ENCODE peak calls at places on chromosome 15, in four cellular contexts. J, N, O and K are unnamed samples.

GRCh38 chr15:44038801-44039200 is 156.3 kb downstream of the FRMD5 start:
- DNase-seq in J (no peak), N (no peak), O (peak; percentile 67), K (peak; percentile 9)

GRCh38 chr15:87829651-87830050 is 426.9 kb downstream of the NTRK3 start:
- DNase-seq in J (no peak), N (no peak), O (no peak), K (no peak)

GRCh38 chr15:71699977-71700376 is 110.4 kb upstream of the NR2E3 start:
- DNase-seq in J (no peak), N (no peak), O (no peak), K (no peak)

GRCh38 chr15:60548101-60548500 is 69.2 kb upstream of the ICE2 start:
- DNase-seq in J (no peak), N (peak; percentile 67), O (no peak), K (no peak)

GRCh38 chr15:24039683-24040082 is 352.6 kb upstream of the NDN start:
- DNase-seq in J (no peak), N (no peak), O (no peak), K (peak; percentile 8)

GRCh38 chr15:56086566-56086965 is 93.2 kb upstream of the NEDD4 start:
- DNase-seq in J (no peak), N (no peak), O (no peak), K (no peak)

GRCh38 chr15:27258287-27258686 is 287.3 kb downstream of the GABRG3 start:
- DNase-seq in J (no peak), N (no peak), O (no peak), K (peak; percentile 57)

GRCh38 chr15:61794276-61794675 is 266.0 kb downstream of the VPS13C start:
- DNase-seq in J (no peak), N (no peak), O (no peak), K (no peak)

GRCh38 chr15:59791646-59792208 is 102.6 kb upstream of the BNIP2 start:
- DNase-seq in J (no peak), N (no peak), O (no peak), K (no peak)

GRCh38 chr15:28184166-28184565 is 85.1 kb upstream of the OCA2 start:
- DNase-seq in J (no peak), N (no peak), O (no peak), K (no peak)

GRCh38 chr15:47661661-47662180 is 55.6 kb upstream of the SEMA6D start:
- DNase-seq in J (no peak), N (no peak), O (no peak), K (no peak)

GRCh38 chr15:64110945-64111678 is 15.3 kb downstream of the SNX1 start:
- DNase-seq in J (no peak), N (no peak), O (no peak), K (no peak)

GRCh38 chr15:55897560-55898336 is 95.7 kb downstream of the NEDD4 start:
- DNase-seq in J (no peak), N (no peak), O (peak; percentile 60), K (peak; percentile 66)

GRCh38 chr15:39332846-39333245 is 248.0 kb upstream of the THBS1 start:
- DNase-seq in J (no peak), N (no peak), O (no peak), K (no peak)

GRCh38 chr15:97692317-97693015 is 268.0 kb upstream of the ARRDC4 start:
- DNase-seq in J (no peak), N (no peak), O (no peak), K (no peak)

GRCh38 chr15:96047255-96047931 is 283.1 kb upstream of the NR2F2 start:
- DNase-seq in J (no peak), N (no peak), O (no peak), K (no peak)

GRCh38 chr15:69887553-69887952 is 210.2 kb downstream of the TLE3 start:
- DNase-seq in J (no peak), N (no peak), O (no peak), K (no peak)

GRCh38 chr15:84588053-84588874 is 12.5 kb upstream of the ZSCAN2 start:
- DNase-seq in J (peak; percentile 92), N (peak; percentile 76), O (peak; percentile 90), K (peak; percentile 96)

GRCh38 chr15:68354923-68355322 is 77.0 kb downstream of the ITGA11 start:
- DNase-seq in J (no peak), N (no peak), O (no peak), K (no peak)

GRCh38 chr15:28895566-28895965 is 9.8 kb downstream of the APBA2 start:
- DNase-seq in J (no peak), N (no peak), O (no peak), K (no peak)

GRCh38 chr15:70025413-70026296 is 72.1 kb downstream of the TLE3 start:
- DNase-seq in J (no peak), N (no peak), O (peak; percentile 40), K (no peak)

GRCh38 chr15:97653896-97654295 is 306.6 kb upstream of the ARRDC4 start:
- DNase-seq in J (no peak), N (no peak), O (no peak), K (no peak)

GRCh38 chr15:64232400-64232799 is 69.6 kb upstream of the PPIB start:
- DNase-seq in J (no peak), N (no peak), O (no peak), K (no peak)

GRCh38 chr15:58852347-58852746 is 81.1 kb downstream of the SLTM start:
- DNase-seq in J (no peak), N (no peak), O (no peak), K (peak; percentile 12)

GRCh38 chr15:42736793-42737528 is at the start of gene CDAN1:
- DNase-seq in J (peak; percentile 97), N (peak; percentile 92), O (peak; percentile 93), K (peak; percentile 100)

GRCh38 chr15:63045438-63046278 is 3.1 kb downstream of the TPM1 start:
- DNase-seq in J (no peak), N (no peak), O (no peak), K (no peak)

GRCh38 chr15:58952751-58953150 is 19.3 kb upstream of the SLTM start:
- DNase-seq in J (no peak), N (no peak), O (no peak), K (no peak)

GRCh38 chr15:76105911-76106310 is 46.1 kb downstream of the TMEM266 start:
- DNase-seq in J (no peak), N (no peak), O (no peak), K (no peak)

GRCh38 chr15:73691398-73691797 is 7.2 kb downstream of the CD276 start:
- DNase-seq in J (peak; percentile 72), N (no peak), O (peak; percentile 83), K (peak; percentile 79)

GRCh38 chr15:24772709-24773373 is 97.3 kb downstream of the NPAP1 start:
- DNase-seq in J (peak; percentile 75), N (peak; percentile 30), O (peak; percentile 83), K (no peak)

GRCh38 chr15:88571153-88572029 is 24.9 kb upstream of the DET1 start:
- DNase-seq in J (peak; percentile 67), N (no peak), O (peak; percentile 95), K (no peak)

GRCh38 chr15:59244337-59244736 is 37.7 kb downstream of the LDHAL6B start:
- DNase-seq in J (no peak), N (peak; percentile 23), O (no peak), K (no peak)

GRCh38 chr15:63401078-63401477 is 19.4 kb upstream of the CA12 start:
- DNase-seq in J (no peak), N (no peak), O (no peak), K (no peak)

GRCh38 chr15:38867556-38867955 is 302.9 kb upstream of the RASGRP1 start:
- DNase-seq in J (no peak), N (no peak), O (no peak), K (no peak)

GRCh38 chr15:57476533-57476975 is 100.2 kb downstream of the CGNL1 start:
- DNase-seq in J (no peak), N (no peak), O (no peak), K (no peak)

GRCh38 chr15:33656090-33656670 is 312.1 kb upstream of the CHRM5 start:
- DNase-seq in J (no peak), N (no peak), O (no peak), K (no peak)

DNA sequence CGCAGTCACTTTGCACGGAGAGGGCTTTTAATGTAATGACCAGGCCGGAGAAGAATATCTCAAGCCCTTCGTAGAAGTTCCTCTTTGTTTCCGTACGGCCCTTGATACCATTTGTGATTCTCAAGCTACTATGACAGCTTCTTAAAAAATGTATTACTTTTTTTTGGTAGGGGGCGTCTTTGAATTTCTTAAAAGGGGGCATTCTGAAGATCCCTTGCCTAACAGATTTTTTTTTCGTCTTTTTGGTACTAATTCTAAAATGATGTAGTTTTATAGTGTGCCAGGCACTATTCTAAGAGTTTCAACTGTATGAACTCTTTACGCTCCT is 614.0 kb downstream of the MCTP2 start:
- DNase-seq in J (no peak), N (no peak), O (no peak), K (no peak)
- H3K4me3 ChIP-seq in J (peak overlapping the region; percentile 28), N (no peak overlapping the region), O (no peak overlapping the region), K (peak overlapping the region; percentile 39)

GRCh38 chr15:89825264-89825940 is 10.8 kb upstream of the ANPEP start:
- DNase-seq in J (no peak), N (no peak), O (no peak), K (no peak)
- H3K27me3 ChIP-seq in J (no peaks in the 10 kb centered on the region), N (no peaks in the 10 kb centered on the region), O (no peaks in the 10 kb centered on the region), K (no peaks in the 10 kb centered on the region)

DNA sequence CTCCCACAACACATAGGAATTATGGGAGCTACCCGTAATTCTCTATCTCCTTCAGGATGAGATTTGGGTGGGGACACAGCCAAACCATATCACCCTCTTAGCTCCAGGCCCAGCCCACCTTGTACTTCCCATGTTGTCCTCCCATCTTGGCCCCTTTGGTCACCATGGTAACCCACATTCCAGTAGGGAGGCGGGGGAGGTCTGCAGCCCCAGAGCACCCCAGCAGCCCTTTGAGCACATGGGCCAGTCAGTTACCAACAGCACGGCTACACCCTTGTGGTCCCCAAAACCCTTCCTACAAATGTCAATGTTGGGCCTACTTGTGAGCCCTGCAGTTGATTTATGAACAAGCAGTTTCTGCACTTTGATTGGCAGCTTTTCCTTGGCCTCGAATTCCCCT is 84.5 kb downstream of the LRRK1 start:
- DNase-seq in J (no peak), N (no peak), O (no peak), K (no peak)
- H3K36me3 ChIP-seq in J (no peaks in the 10 kb centered on the region), N (peaks cover 20% of the 10 kb centered on the region), O (no peaks in the 10 kb centered on the region), K (no peaks in the 10 kb centered on the region)

GRCh38 chr15:67076147-67076843 is 10.9 kb downstream of the SMAD3 start:
- DNase-seq in J (no peak), N (peak; percentile 67), O (no peak), K (no peak)

GRCh38 chr15:67080118-67080899 is 14.9 kb downstream of the SMAD3 start:
- DNase-seq in J (no peak), N (no peak), O (no peak), K (no peak)

GRCh38 chr15:67074886-67075229 is 9.5 kb downstream of the SMAD3 start:
- DNase-seq in J (no peak), N (no peak), O (no peak), K (no peak)

GRCh38 chr15:67079361-67079760 is 14.0 kb downstream of the SMAD3 start:
- DNase-seq in J (no peak), N (no peak), O (no peak), K (no peak)

GRCh38 chr15:67077641-67078215 is 12.3 kb downstream of the SMAD3 start:
- DNase-seq in J (no peak), N (no peak), O (peak; percentile 41), K (no peak)
- H3K4me3 ChIP-seq in J (no peak overlapping the region), N (no peak overlapping the region), O (no peak overlapping the region), K (no peak overlapping the region)

DNA sequence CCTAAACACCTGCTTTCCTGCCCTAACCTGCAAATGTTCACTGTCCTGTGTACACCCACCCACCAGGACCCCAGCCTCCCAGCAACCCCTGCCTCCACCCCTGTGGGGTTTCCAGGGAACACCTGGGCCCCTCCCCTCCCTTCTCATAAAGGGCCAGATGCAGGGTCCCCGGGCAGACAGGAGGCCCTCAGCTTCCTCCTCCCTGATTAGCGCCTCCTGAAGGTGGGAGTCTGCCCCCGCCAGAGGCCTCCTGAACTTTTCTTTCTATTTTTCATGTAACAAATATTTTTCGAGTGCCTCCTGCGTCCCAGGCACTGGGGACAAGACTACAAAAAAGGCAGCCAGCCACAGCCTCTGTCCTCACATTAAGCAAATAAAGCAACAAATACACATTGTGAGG is 135.4 kb upstream of the LINGO1 start:
- DNase-seq in J (no peak), N (no peak), O (no peak), K (peak; percentile 87)
- H3K27me3 ChIP-seq in J (no peaks in the 10 kb centered on the region), N (no peaks in the 10 kb centered on the region), O (no peaks in the 10 kb centered on the region), K (no peaks in the 10 kb centered on the region)